ENCODE peak calls at places on chromosomes 6 and 20, in nine cellular contexts. L is effector memory CD4-positive, alpha-beta T cell; E is A549; W is dorsolateral prefrontal cortex; Q is stomach; H is neuronal stem cell; Z is mammary epithelial cell; F is cardiac muscle cell; B is tibial nerve. V is an unnamed sample.

GRCh38 chr6:168134399-168135201 is 55.6 kb upstream of the FRMD1 start:
- DNase-seq in Z (no peak), Q (no peak), B (no peak), F (no peak), W (no peak), E (no peak), L (no peak), H (no peak), V (no peak)

GRCh38 chr6:15481892-15482291 is 180.9 kb downstream of the DTNBP1 start:
- DNase-seq in F (no peak), B (no peak), E (no peak), Q (no peak), L (no peak), W (no peak), H (no peak), Z (peak; percentile 27), V (no peak)

GRCh38 chr6:30703821-30704220 is 13.0 kb upstream of the NRM start:
- DNase-seq in E (no peak), H (no peak), F (no peak), Q (no peak), Z (no peak), W (no peak), B (no peak), L (no peak), V (peak; percentile 46)

GRCh38 chr6:141077355-141078333 is 1055.1 kb upstream of the GJE1 start:
- DNase-seq in L (no peak), F (peak; percentile 46), W (no peak), E (peak; percentile 1), Z (peak; percentile 10), H (peak; percentile 6), B (no peak), Q (no peak), V (no peak)

GRCh38 chr6:167763056-167763944 is 63.4 kb upstream of the AFDN start:
- DNase-seq in F (no peak), W (no peak), E (no peak), L (no peak), H (no peak), B (no peak), Q (no peak), Z (no peak), V (no peak)

GRCh38 chr6:6556738-6557503 is 31.6 kb upstream of the LY86 start:
- DNase-seq in Z (no peak), L (no peak), W (no peak), Q (peak; percentile 36), E (peak; percentile 24), H (peak; percentile 37), F (peak; percentile 70), B (no peak), V (no peak)

GRCh38 chr6:154448448-154449096 is 61.9 kb downstream of the CNKSR3 start:
- DNase-seq in Q (no peak), F (peak; percentile 47), L (no peak), E (peak; percentile 6), B (no peak), W (no peak), Z (no peak), H (no peak), V (peak; percentile 55)

GRCh38 chr20:49694450-49695071 is 19.1 kb downstream of the B4GALT5 start:
- DNase-seq in H (no peak), Z (no peak), B (no peak), Q (no peak), F (no peak), E (no peak), W (no peak), L (no peak), V (no peak)

GRCh38 chr6:112307707-112308106 is 39.4 kb upstream of the RFPL4B start:
- DNase-seq in Z (no peak), B (no peak), Q (no peak), E (no peak), W (no peak), F (no peak), H (no peak), L (no peak), V (no peak)
- H3K4me3 ChIP-seq in Z (no peak overlapping the region), B (no peak overlapping the region), Q (no peak overlapping the region), E (no peak overlapping the region), W (no peak overlapping the region), F (no peak overlapping the region), H (no peak overlapping the region), L (no peak overlapping the region), V (no peak overlapping the region)

DNA sequence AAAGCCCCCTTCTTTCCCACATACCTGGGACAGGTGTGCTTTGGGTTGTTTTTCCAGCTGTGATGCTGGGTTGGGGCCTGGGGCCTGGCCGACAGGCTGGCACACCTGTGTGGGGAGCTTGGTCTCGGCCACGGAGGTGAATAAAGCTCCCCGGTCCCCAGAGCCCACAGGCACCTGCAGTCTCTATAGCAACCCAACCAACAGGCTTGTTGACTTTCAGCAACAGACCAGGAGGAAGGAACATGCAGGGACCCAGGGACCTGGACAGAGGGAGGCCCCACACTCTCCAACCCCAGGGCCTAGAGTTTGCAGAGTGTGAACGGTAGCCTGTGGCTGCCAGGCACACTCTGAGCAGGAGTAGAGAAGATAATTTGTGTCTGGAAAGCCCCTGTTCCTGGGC is 14.7 kb upstream of the SYNJ2 start:
- DNase-seq in Q (peak; percentile 57), W (no peak), Z (no peak), H (no peak), F (no peak), E (no peak), B (no peak), L (no peak), V (no peak)
- H3K27ac ChIP-seq in Q (peak overlapping the region; percentile 18), W (no peak overlapping the region), Z (no peak overlapping the region), H (no peak overlapping the region), F (no peak overlapping the region), E (no peak overlapping the region), B (no peak overlapping the region), L (no peak overlapping the region), V (no peak overlapping the region)

GRCh38 chr20:3226864-3227263 is 12.1 kb downstream of the SLC4A11 start:
- DNase-seq in Q (no peak), Z (no peak), H (no peak), W (no peak), F (no peak), E (no peak), L (no peak), B (no peak), V (no peak)

GRCh38 chr20:3223937-3224680 is 14.8 kb downstream of the ITPA start:
- DNase-seq in W (no peak), Z (no peak), Q (no peak), H (no peak), E (no peak), B (no peak), F (no peak), L (no peak), V (no peak)

GRCh38 chr20:3226093-3226492 is 12.9 kb downstream of the SLC4A11 start:
- DNase-seq in Q (no peak), W (no peak), H (no peak), L (no peak), F (no peak), Z (no peak), E (no peak), B (no peak), V (no peak)

GRCh38 chr20:3222635-3223600 is 13.6 kb downstream of the ITPA start:
- DNase-seq in B (no peak), Q (no peak), E (no peak), W (no peak), Z (no peak), H (no peak), L (no peak), F (no peak), V (no peak)

GRCh38 chr20:3224681-3225421 is 14.1 kb downstream of the SLC4A11 start:
- DNase-seq in H (no peak), F (no peak), B (no peak), L (no peak), E (no peak), Z (no peak), Q (no peak), W (no peak), V (no peak)
- H3K4me3 ChIP-seq in H (no peak overlapping the region), F (no peak overlapping the region), B (no peak overlapping the region), L (no peak overlapping the region), E (no peak overlapping the region), Z (no peak overlapping the region), Q (no peak overlapping the region), W (no peak overlapping the region), V (no peak overlapping the region)

DNA sequence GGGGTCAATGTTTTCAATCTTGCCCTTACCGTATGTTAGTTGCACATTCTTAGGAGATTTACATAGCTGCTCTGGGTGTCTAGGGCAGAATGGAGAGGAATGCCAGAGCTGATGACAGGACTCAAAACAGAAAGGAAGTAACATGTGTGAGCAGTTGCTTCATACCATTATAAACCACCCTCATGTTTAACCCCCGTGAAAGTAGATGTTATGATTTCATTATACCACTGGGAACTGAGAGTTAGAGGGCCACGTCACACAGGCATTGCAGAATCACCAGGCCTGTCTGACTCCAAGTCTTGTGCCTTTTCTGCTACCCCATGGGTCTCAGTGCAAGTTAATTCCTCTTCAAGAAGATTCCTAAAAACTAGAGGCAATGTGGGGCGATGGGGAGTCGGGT is 23.5 kb upstream of the SIM1 start:
- DNase-seq in Z (no peak), B (no peak), L (no peak), H (no peak), F (no peak), E (no peak), W (no peak), Q (no peak), V (no peak)
- H3K27ac ChIP-seq in Z (no peak overlapping the region), B (no peak overlapping the region), L (no peak overlapping the region), H (no peak overlapping the region), F (no peak overlapping the region), E (no peak overlapping the region), W (no peak overlapping the region), Q (no peak overlapping the region), V (no peak overlapping the region)

V was measured in aorta.